ENCODE peak calls at places on chromosomes 6 and 20, in four cellular contexts. One of them, this sample, is unnamed.

GRCh38 chr6:156645106-156645505 is 132.1 kb upstream of the ARID1B start:
- DNase-seq in activated CD4-positive, alpha-beta T cell treated with anti-CD3 and anti-CD28 coated beads, Interleukin-2, amount 50 U/mL, for 48 hours: no peak
- DNase-seq in posterior vena cava: no peak
- DNase-seq in HFFc6: peak; percentile 33
- DNase-seq in this sample: no peak

GRCh38 chr20:54144847-54145246 is 28.9 kb downstream of the CYP24A1 start:
- DNase-seq in posterior vena cava: no peak
- DNase-seq in activated CD4-positive, alpha-beta T cell treated with anti-CD3 and anti-CD28 coated beads, Interleukin-2, amount 50 U/mL, for 48 hours: no peak
- DNase-seq in HFFc6: no peak
- DNase-seq in this sample: no peak

GRCh38 chr6:122717350-122717749 is 62.2 kb upstream of the FABP7 start:
- DNase-seq in posterior vena cava: no peak
- DNase-seq in activated CD4-positive, alpha-beta T cell treated with anti-CD3 and anti-CD28 coated beads, Interleukin-2, amount 50 U/mL, for 48 hours: no peak
- DNase-seq in HFFc6: no peak
- DNase-seq in this sample: no peak

GRCh38 chr6:19415605-19416326 is 421.4 kb upstream of the ID4 start:
- DNase-seq in activated CD4-positive, alpha-beta T cell treated with anti-CD3 and anti-CD28 coated beads, Interleukin-2, amount 50 U/mL, for 48 hours: no peak
- DNase-seq in posterior vena cava: no peak
- DNase-seq in HFFc6: peak; percentile 69
- DNase-seq in this sample: no peak

GRCh38 chr6:84618046-84618752 is 146.2 kb downstream of the TBX18 start:
- DNase-seq in HFFc6: peak; percentile 90
- DNase-seq in posterior vena cava: no peak
- DNase-seq in activated CD4-positive, alpha-beta T cell treated with anti-CD3 and anti-CD28 coated beads, Interleukin-2, amount 50 U/mL, for 48 hours: no peak
- DNase-seq in this sample: no peak

GRCh38 chr20:49412953-49413352 is 69.5 kb downstream of the KCNB1 start:
- DNase-seq in HFFc6: no peak
- DNase-seq in activated CD4-positive, alpha-beta T cell treated with anti-CD3 and anti-CD28 coated beads, Interleukin-2, amount 50 U/mL, for 48 hours: no peak
- DNase-seq in posterior vena cava: no peak
- DNase-seq in this sample: no peak

GRCh38 chr6:160391419-160392116 is 43.4 kb downstream of the SLC22A3 start:
- DNase-seq in HFFc6: no peak
- DNase-seq in posterior vena cava: no peak
- DNase-seq in activated CD4-positive, alpha-beta T cell treated with anti-CD3 and anti-CD28 coated beads, Interleukin-2, amount 50 U/mL, for 48 hours: no peak
- DNase-seq in this sample: no peak

GRCh38 chr6:157047951-157048350 is 270.8 kb downstream of the ARID1B start:
- DNase-seq in HFFc6: no peak
- DNase-seq in posterior vena cava: no peak
- DNase-seq in activated CD4-positive, alpha-beta T cell treated with anti-CD3 and anti-CD28 coated beads, Interleukin-2, amount 50 U/mL, for 48 hours: no peak
- DNase-seq in this sample: no peak

GRCh38 chr6:47854996-47855395 is 73.2 kb downstream of the OPN5 start:
- DNase-seq in activated CD4-positive, alpha-beta T cell treated with anti-CD3 and anti-CD28 coated beads, Interleukin-2, amount 50 U/mL, for 48 hours: no peak
- DNase-seq in HFFc6: no peak
- DNase-seq in posterior vena cava: no peak
- DNase-seq in this sample: no peak

GRCh38 chr6:18219611-18220010 is 44.7 kb downstream of the DEK start:
- DNase-seq in activated CD4-positive, alpha-beta T cell treated with anti-CD3 and anti-CD28 coated beads, Interleukin-2, amount 50 U/mL, for 48 hours: no peak
- DNase-seq in HFFc6: no peak
- DNase-seq in posterior vena cava: no peak
- DNase-seq in this sample: no peak

GRCh38 chr6:109182590-109182989 is 87.3 kb downstream of the CEP57L1 start:
- DNase-seq in posterior vena cava: no peak
- DNase-seq in HFFc6: no peak
- DNase-seq in activated CD4-positive, alpha-beta T cell treated with anti-CD3 and anti-CD28 coated beads, Interleukin-2, amount 50 U/mL, for 48 hours: no peak
- DNase-seq in this sample: no peak

GRCh38 chr6:31581511-31582229 is 554 bp downstream of the LTB start:
- DNase-seq in activated CD4-positive, alpha-beta T cell treated with anti-CD3 and anti-CD28 coated beads, Interleukin-2, amount 50 U/mL, for 48 hours: peak; percentile 40
- DNase-seq in HFFc6: no peak
- DNase-seq in posterior vena cava: no peak
- DNase-seq in this sample: no peak

GRCh38 chr6:79302341-79302740 is 67.9 kb upstream of the HMGN3 start:
- DNase-seq in posterior vena cava: no peak
- DNase-seq in activated CD4-positive, alpha-beta T cell treated with anti-CD3 and anti-CD28 coated beads, Interleukin-2, amount 50 U/mL, for 48 hours: no peak
- DNase-seq in HFFc6: no peak
- DNase-seq in this sample: no peak

GRCh38 chr6:143164565-143165105 is 103.9 kb downstream of the AIG1 start:
- DNase-seq in activated CD4-positive, alpha-beta T cell treated with anti-CD3 and anti-CD28 coated beads, Interleukin-2, amount 50 U/mL, for 48 hours: no peak
- DNase-seq in HFFc6: no peak
- DNase-seq in posterior vena cava: no peak
- DNase-seq in this sample: no peak

GRCh38 chr20:62159835-62160234 is 16.3 kb downstream of the SS18L1 start:
- DNase-seq in HFFc6: peak; percentile 14
- DNase-seq in activated CD4-positive, alpha-beta T cell treated with anti-CD3 and anti-CD28 coated beads, Interleukin-2, amount 50 U/mL, for 48 hours: peak; percentile 79
- DNase-seq in posterior vena cava: no peak
- DNase-seq in this sample: peak; percentile 22

GRCh38 chr6:36029464-36029863 is 1.9 kb downstream of the MAPK14 start:
- DNase-seq in HFFc6: peak; percentile 53
- DNase-seq in activated CD4-positive, alpha-beta T cell treated with anti-CD3 and anti-CD28 coated beads, Interleukin-2, amount 50 U/mL, for 48 hours: no peak
- DNase-seq in posterior vena cava: no peak
- DNase-seq in this sample: no peak

GRCh38 chr20:3510110-3510509 is 39.3 kb downstream of the ATRN start:
- DNase-seq in posterior vena cava: no peak
- DNase-seq in activated CD4-positive, alpha-beta T cell treated with anti-CD3 and anti-CD28 coated beads, Interleukin-2, amount 50 U/mL, for 48 hours: no peak
- DNase-seq in HFFc6: no peak
- DNase-seq in this sample: no peak

GRCh38 chr6:119865466-119866350 is 516.1 kb upstream of the MAN1A1 start:
- DNase-seq in HFFc6: no peak
- DNase-seq in activated CD4-positive, alpha-beta T cell treated with anti-CD3 and anti-CD28 coated beads, Interleukin-2, amount 50 U/mL, for 48 hours: no peak
- DNase-seq in posterior vena cava: no peak
- DNase-seq in this sample: no peak

This sample was measured in stimulated activated naive B cell treated with anti-CD40 and anti-IgM and Interleukin-4, amounts not matched to agents 10 μg/mL and 1 μg/mL and 100 μg/mL, for 72 hours.